ENCODE peak calls at places on chromosomes 16 and 17, in nine cellular contexts. J is stomach, Y is HAP-1, D is glomerular endothelial cell, E is transverse colon, M is lower leg skin, G is small intestine, V is hepatic stellate cell, T is EL. H is an unnamed sample.

GRCh38 chr16:12268602-12269001 is 292.1 kb downstream of the SNX29 start:
- DNase-seq in D (no peak), J (no peak), V (no peak), T (no peak), G (no peak), M (no peak), Y (no peak), E (no peak), H (no peak)

GRCh38 chr17:82396601-82397435 is 21.3 kb upstream of the HEXD start:
- DNase-seq in M (peak), J (no peak), D (no peak), Y (no peak), G (no peak), E (no peak), V (peak), T (peak), H (no peak)

GRCh38 chr17:17159571-17159970 is 46.6 kb downstream of the PLD6 start:
- DNase-seq in Y (no peak), G (no peak), J (no peak), V (no peak), T (no peak), D (no peak), E (no peak), M (no peak), H (no peak)

GRCh38 chr16:67893791-67894399 is 841 bp downstream of the PSKH1 start:
- DNase-seq in G (peak), Y (no peak), T (no peak), M (no peak), J (no peak), D (no peak), V (no peak), E (no peak), H (no peak)

GRCh38 chr17:3695723-3696411 is at the start of gene P2RX5:
- DNase-seq in Y (peak), V (no peak), G (peak), J (no peak), M (no peak), T (peak), E (peak), D (no peak), H (no peak)

GRCh38 chr16:11205754-11206459 is 50.1 kb downstream of the SOCS1 start:
- DNase-seq in E (peak), J (peak), Y (no peak), T (peak), V (peak), M (no peak), D (no peak), G (peak), H (no peak)

GRCh38 chr17:1487939-1488825 is 4.3 kb downstream of the MYO1C start:
- DNase-seq in G (peak), Y (no peak), M (peak), V (peak), J (peak), E (peak), T (peak), D (no peak), H (no peak)

GRCh38 chr17:2749784-2750181 is 331 bp upstream of the CCDC92B start:
- DNase-seq in E (peak), T (peak), Y (peak), M (peak), G (peak), D (no peak), V (peak), J (peak), H (peak)

GRCh38 chr16:19757762-19758595 is 39.9 kb downstream of the IQCK start:
- DNase-seq in Y (peak), G (no peak), D (no peak), M (no peak), E (no peak), T (no peak), V (no peak), J (no peak), H (no peak)

GRCh38 chr16:85413713-85414663 is 199.1 kb upstream of the GSE1 start:
- DNase-seq in E (no peak), Y (no peak), G (no peak), D (no peak), M (no peak), T (no peak), V (no peak), J (no peak), H (no peak)

GRCh38 chr17:7084058-7084457 is 4.0 kb upstream of the CLEC10A start:
- DNase-seq in Y (no peak), G (no peak), V (no peak), T (no peak), E (no peak), J (no peak), M (no peak), D (no peak), H (no peak)

GRCh38 chr17:73302189-73302588 is 9.6 kb downstream of the CDC42EP4 start:
- DNase-seq in E (no peak), D (no peak), M (no peak), G (no peak), V (no peak), J (no peak), T (peak), Y (no peak), H (no peak)

GRCh38 chr16:72094266-72094610 is 591 bp downstream of the DHX38 start:
- DNase-seq in E (no peak), T (peak), M (no peak), D (no peak), Y (no peak), V (peak), J (no peak), G (no peak), H (no peak)

GRCh38 chr16:56724191-56724590 is 5.7 kb upstream of the NUP93 start:
- DNase-seq in M (no peak), J (no peak), G (no peak), E (no peak), T (no peak), Y (no peak), V (no peak), D (no peak), H (no peak)

GRCh38 chr17:61813211-61813610 is 50.1 kb downstream of the BRIP1 start:
- DNase-seq in E (no peak), D (no peak), M (no peak), V (no peak), J (no peak), G (no peak), T (no peak), Y (no peak), H (no peak)

GRCh38 chr17:76046064-76046463 is 19.0 kb upstream of the EVPL start:
- DNase-seq in G (no peak), T (no peak), M (no peak), E (no peak), J (no peak), Y (no peak), D (no peak), V (no peak), H (no peak)

GRCh38 chr17:79811036-79811887 is 14.4 kb upstream of the CBX8 start:
- DNase-seq in J (no peak), Y (peak), G (no peak), D (no peak), E (no peak), M (no peak), V (peak), T (peak), H (peak)

GRCh38 chr17:76079577-76080206 is 710 bp downstream of the ZACN start:
- DNase-seq in D (no peak), J (no peak), V (no peak), E (no peak), M (no peak), T (peak), G (no peak), Y (no peak), H (no peak)

H was measured in SHP77.